ENCODE peak calls at places on chromosomes 7 and 10, in five cellular contexts. C is GM12865, O is A549, I is foreskin fibroblast, R is dorsolateral prefrontal cortex. A is an unnamed sample.

GRCh38 chr10:35685402-35685801 is 43.3 kb upstream of the FZD8 start:
- DNase-seq in O (peak), C (no peak), I (no peak), R (no peak), A (no peak)

GRCh38 chr10:129883029-129883428 is 81.0 kb downstream of the EBF3 start:
- DNase-seq in C (no peak), R (no peak), I (no peak), O (no peak), A (no peak)

GRCh38 chr10:785539-786214 is 96.2 kb upstream of the DIP2C start:
- DNase-seq in I (no peak), R (no peak), C (no peak), O (no peak), A (no peak)

GRCh38 chr10:72524489-72524888 is 101.4 kb downstream of the MICU1 start:
- DNase-seq in C (no peak), R (no peak), O (no peak), I (peak), A (no peak)

GRCh38 chr7:1043552-1044188 is 676 bp upstream of the GPR146 start:
- DNase-seq in R (no peak), C (no peak), O (no peak), I (no peak), A (no peak)

GRCh38 chr10:3333426-3333825 is 160.8 kb upstream of the PITRM1 start:
- DNase-seq in R (no peak), I (no peak), O (no peak), C (no peak), A (no peak)

GRCh38 chr7:1555046-1555812 is 776 bp downstream of the TMEM184A start:
- DNase-seq in O (peak), I (peak), R (no peak), C (no peak), A (no peak)

GRCh38 chr7:10237306-10237705 is 736.4 kb upstream of the PHF14 start:
- DNase-seq in I (no peak), C (no peak), R (no peak), O (no peak), A (no peak)

GRCh38 chr10:103636996-103637395 is 143.5 kb downstream of the NEURL1 start:
- DNase-seq in O (no peak), I (no peak), R (no peak), C (no peak), A (no peak)

GRCh38 chr7:57211428-57212100 is 79.3 kb upstream of the ZNF479 start:
- DNase-seq in I (no peak), C (no peak), R (no peak), O (no peak), A (no peak)

GRCh38 chr10:117991701-117992100 is 55.0 kb downstream of the RAB11FIP2 start:
- DNase-seq in I (no peak), R (no peak), O (no peak), C (no peak), A (no peak)

GRCh38 chr10:79983286-79983909 is 34.5 kb upstream of the SFTPD start:
- DNase-seq in R (no peak), O (no peak), C (no peak), I (no peak), A (no peak)

GRCh38 chr10:79982861-79983260 is 34.0 kb upstream of the SFTPD start:
- DNase-seq in C (no peak), O (no peak), I (no peak), R (no peak), A (no peak)

GRCh38 chr10:79981673-79982485 is 33.0 kb upstream of the SFTPD start:
- DNase-seq in R (no peak), C (peak), O (peak), I (peak), A (no peak)

GRCh38 chr10:79981356-79981672 is 32.4 kb upstream of the SFTPD start:
- DNase-seq in I (no peak), R (peak), O (no peak), C (no peak), A (no peak)

GRCh38 chr10:79982486-79982800 is 33.5 kb upstream of the SFTPD start:
- DNase-seq in I (no peak), O (peak), C (no peak), R (no peak), A (no peak)
- H3K4me3 ChIP-seq in I (peak), O (peak), C (no peak), R (peak), A (no peak)

GRCh38 chr10:132452651-132453469 is 55.9 kb downstream of the PWWP2B start:
- DNase-seq in R (peak), C (peak), I (peak), O (peak), A (no peak)

GRCh38 chr10:132450825-132451505 is 54.0 kb downstream of the PWWP2B start:
- DNase-seq in C (no peak), O (no peak), R (no peak), I (no peak), A (no peak)

GRCh38 chr10:132453470-132453861 is 56.5 kb downstream of the PWWP2B start:
- DNase-seq in O (no peak), I (no peak), R (no peak), C (no peak), A (no peak)

GRCh38 chr10:132451506-132452215 is 54.7 kb downstream of the PWWP2B start:
- DNase-seq in O (no peak), R (no peak), C (no peak), I (no peak), A (no peak)

DNA sequence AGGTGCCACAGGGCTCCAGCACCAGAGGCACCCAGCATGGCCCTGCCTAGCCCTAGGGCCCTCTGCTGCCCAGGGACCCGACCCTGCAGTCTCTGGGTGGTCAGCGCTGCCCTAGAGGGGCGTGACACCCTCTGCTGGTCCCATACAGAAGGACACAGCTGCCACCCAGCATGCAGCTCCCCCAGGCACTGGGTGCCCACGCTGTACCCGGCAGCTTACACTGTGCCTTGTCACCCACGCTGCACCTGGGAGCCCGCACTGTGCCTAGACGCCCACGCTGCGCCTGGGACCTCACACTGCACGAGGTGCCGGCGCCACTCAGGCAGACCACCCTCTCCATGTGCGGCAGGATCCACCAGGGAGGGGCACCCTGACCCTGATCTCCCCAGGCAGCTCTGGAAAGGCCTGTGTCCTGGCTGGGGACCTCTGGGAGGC is 55.2 kb downstream of the PWWP2B start:
- DNase-seq in R (no peak), O (no peak), I (no peak), C (no peak), A (no peak)
- TF ChIP-seq CTCF in R (no peak), O (peak), I (no peak), C (no peak), A (peak)

DNA sequence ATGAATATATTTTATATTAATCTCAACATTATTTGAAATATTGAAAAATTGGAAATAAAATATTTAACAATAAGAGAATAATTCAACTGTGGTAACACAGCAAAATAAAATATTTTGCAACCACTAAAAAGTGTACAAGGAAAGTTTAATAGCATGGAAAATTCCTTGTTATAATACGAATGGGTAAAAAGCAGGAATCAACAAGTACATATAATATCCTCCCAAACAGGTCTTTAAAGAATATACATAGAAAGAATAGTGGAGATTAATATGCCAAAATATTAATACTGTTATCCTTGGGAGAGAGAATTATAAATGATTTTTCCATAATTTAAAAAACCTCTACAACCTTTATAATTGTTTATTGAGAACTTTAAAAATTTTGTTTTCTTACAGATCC is 1.0 kb downstream of the DNAJC12 start:
- DNase-seq in I (no peak), R (no peak), C (no peak), O (no peak), A (no peak)
- H3K4me3 ChIP-seq in I (no peak), R (peak), C (no peak), O (peak), A (no peak)

GRCh38 chr10:63935705-63936104 is 414.5 kb downstream of the REEP3 start:
- DNase-seq in I (no peak), R (no peak), O (peak), C (peak), A (no peak)
- TF ChIP-seq CTCF in I (no peak), R (no peak), O (peak), C (no peak), A (no peak)

DNA sequence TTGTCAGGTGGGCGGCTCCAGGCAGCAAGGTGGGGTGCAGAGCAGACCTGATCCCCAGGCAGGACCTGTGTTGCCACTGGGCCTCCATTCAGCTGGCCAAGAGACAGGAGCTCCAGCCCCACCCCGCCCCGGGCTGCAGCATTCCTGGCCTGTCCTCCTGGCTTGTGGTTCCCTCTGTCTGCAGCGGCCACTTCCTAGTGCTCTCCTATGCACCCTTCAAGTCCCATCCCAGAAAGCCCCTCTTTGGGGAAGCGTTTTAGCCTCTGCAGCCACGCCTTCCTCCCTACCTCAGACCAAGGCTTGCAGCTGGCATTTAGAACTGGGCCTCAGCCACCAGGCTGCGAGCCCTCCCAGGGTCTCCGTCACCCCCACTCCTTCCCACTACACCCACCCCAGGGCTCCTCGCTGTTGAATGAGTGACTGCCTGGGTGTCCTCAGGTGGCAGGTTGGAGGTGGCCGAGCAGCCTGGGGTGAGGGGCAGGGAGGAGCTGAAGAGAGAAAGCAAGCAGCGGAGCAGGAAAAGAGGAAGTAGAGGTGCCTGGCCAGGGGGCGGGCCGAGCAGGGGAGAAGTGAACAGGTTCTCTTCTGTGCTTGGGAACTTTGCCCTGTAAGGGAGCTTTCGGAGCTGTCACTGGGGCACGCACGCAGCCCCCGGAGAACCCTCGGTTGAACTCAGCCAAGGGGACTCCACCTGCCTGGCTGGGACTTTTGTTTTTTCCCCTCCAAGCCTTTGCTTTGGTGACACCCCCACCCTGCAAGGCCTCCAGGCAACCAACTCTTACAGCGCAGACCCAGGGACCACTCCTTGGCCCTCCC is 109.1 kb upstream of the TNRC18 start:
- DNase-seq in R (no peak), I (no peak), O (no peak), C (peak), A (no peak)
- H3K4me3 ChIP-seq in R (no peak), I (no peak), O (no peak), C (peak), A (no peak)

DNA sequence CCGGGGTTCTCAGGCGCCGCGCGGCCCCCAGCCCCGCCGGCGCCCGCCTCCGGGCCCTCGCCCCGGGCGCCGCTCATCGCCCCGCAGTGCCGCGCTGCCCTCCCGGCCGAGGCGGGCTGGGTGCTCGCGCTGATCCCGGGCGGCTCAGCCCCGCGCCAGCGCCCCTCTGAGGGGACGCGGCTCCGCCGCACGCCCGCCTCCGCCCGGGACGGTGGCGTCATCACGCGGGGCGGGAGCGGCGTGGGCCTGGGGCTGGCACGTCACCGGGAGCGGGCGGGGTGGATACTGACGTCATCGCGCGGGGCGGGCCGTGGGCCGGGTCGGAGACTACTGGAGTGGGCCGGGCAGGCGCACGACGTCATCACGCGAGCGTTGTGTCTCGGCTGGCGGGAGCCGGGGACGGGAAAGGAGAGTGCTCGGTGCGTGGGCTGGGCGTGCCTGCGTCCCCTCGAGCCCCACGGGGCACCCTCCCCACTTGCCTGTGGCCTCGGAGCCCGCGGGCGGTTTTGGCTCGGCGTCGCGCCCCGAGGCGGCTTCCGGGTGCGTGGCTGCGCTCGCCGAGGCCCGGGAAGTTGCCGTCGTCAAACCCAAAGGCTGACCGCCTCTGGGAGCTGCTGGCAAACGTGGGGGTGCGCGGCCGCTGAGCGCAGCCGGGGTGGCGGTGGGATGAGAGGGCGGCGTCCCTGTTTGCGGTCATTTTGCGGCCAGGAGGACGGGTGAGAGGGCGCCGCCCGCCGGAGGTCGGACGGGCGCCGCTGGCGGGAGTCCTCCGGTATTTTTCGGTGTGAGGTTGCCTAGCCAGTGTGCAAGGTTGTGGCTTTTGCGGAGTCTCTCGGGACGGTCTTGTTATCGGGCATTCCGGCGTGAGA is at the start of gene ESYT2:
- DNase-seq in R (peak), O (peak), C (peak), I (peak), A (peak)
- TF ChIP-seq CTCF in R (peak), O (peak), C (no peak), I (no peak), A (peak)

GRCh38 chr10:89352039-89352597 is 24.3 kb downstream of the IFIT3 start:
- DNase-seq in I (peak), C (peak), R (no peak), O (peak), A (peak)
- H3K4me3 ChIP-seq in I (no peak), C (peak), R (no peak), O (peak), A (no peak)

GRCh38 chr10:80518807-80519360 is 18.8 kb upstream of the SH2D4B start:
- DNase-seq in R (no peak), O (no peak), C (no peak), I (no peak), A (no peak)
- TF ChIP-seq CTCF in R (no peak), O (no peak), C (no peak), I (no peak), A (no peak)